ENCODE peak calls at places on chromosomes 12 and 14, in nine cellular contexts. One of them, this sample, is unnamed.
A peak's percentile ranks its signal among the peaks of the same experiment; 100 is the strongest.

GRCh38 chr12:94231718-94232117 is 83.3 kb downstream of the PLXNC1 start:
- DNase-seq in GM12865: no peak
- DNase-seq in GM10248: no peak
- DNase-seq in activated CD8-positive, alpha-beta T cell treated with anti-CD3 and anti-CD28 coated beads for 36 hours: no peak
- DNase-seq in psoas muscle: no peak
- DNase-seq in progenitor cell of endocrine pancreas: no peak
- DNase-seq in PC-9: no peak
- DNase-seq in fibroblast of pulmonary artery: no peak
- DNase-seq in astrocyte of the spinal cord: no peak
- DNase-seq in this sample: no peak

GRCh38 chr14:61749867-61750266 is 12.4 kb upstream of the SNAPC1 start:
- DNase-seq in GM12865: peak; percentile 5
- DNase-seq in GM10248: no peak
- DNase-seq in activated CD8-positive, alpha-beta T cell treated with anti-CD3 and anti-CD28 coated beads for 36 hours: no peak
- DNase-seq in psoas muscle: no peak
- DNase-seq in progenitor cell of endocrine pancreas: no peak
- DNase-seq in PC-9: peak; percentile 41
- DNase-seq in fibroblast of pulmonary artery: no peak
- DNase-seq in astrocyte of the spinal cord: peak; percentile 16
- DNase-seq in this sample: no peak

GRCh38 chr12:48997719-48998496 is 1.3 kb downstream of the DDN start:
- DNase-seq in GM12865: peak; percentile 84
- DNase-seq in GM10248: peak; percentile 92
- DNase-seq in activated CD8-positive, alpha-beta T cell treated with anti-CD3 and anti-CD28 coated beads for 36 hours: peak; percentile 57
- DNase-seq in psoas muscle: no peak
- DNase-seq in progenitor cell of endocrine pancreas: peak; percentile 36
- DNase-seq in PC-9: peak; percentile 52
- DNase-seq in fibroblast of pulmonary artery: no peak
- DNase-seq in astrocyte of the spinal cord: no peak
- DNase-seq in this sample: no peak

GRCh38 chr14:85250369-85250768 is 279.6 kb upstream of the FLRT2 start:
- DNase-seq in GM12865: no peak
- DNase-seq in GM10248: no peak
- DNase-seq in activated CD8-positive, alpha-beta T cell treated with anti-CD3 and anti-CD28 coated beads for 36 hours: no peak
- DNase-seq in psoas muscle: no peak
- DNase-seq in progenitor cell of endocrine pancreas: no peak
- DNase-seq in PC-9: peak; percentile 33
- DNase-seq in fibroblast of pulmonary artery: no peak
- DNase-seq in astrocyte of the spinal cord: peak; percentile 23
- DNase-seq in this sample: peak; percentile 84

GRCh38 chr14:69749956-69750355 is 17.0 kb upstream of the SRSF5 start:
- DNase-seq in GM12865: no peak
- DNase-seq in GM10248: no peak
- DNase-seq in activated CD8-positive, alpha-beta T cell treated with anti-CD3 and anti-CD28 coated beads for 36 hours: no peak
- DNase-seq in psoas muscle: no peak
- DNase-seq in progenitor cell of endocrine pancreas: no peak
- DNase-seq in PC-9: no peak
- DNase-seq in fibroblast of pulmonary artery: no peak
- DNase-seq in astrocyte of the spinal cord: no peak
- DNase-seq in this sample: no peak

GRCh38 chr14:103628684-103629502 is at the start of gene KLC1:
- DNase-seq in GM12865: peak; percentile 77
- DNase-seq in GM10248: peak; percentile 91
- DNase-seq in activated CD8-positive, alpha-beta T cell treated with anti-CD3 and anti-CD28 coated beads for 36 hours: peak; percentile 85
- DNase-seq in psoas muscle: peak; percentile 93
- DNase-seq in progenitor cell of endocrine pancreas: peak; percentile 70
- DNase-seq in PC-9: peak; percentile 90
- DNase-seq in fibroblast of pulmonary artery: peak; percentile 60
- DNase-seq in astrocyte of the spinal cord: peak; percentile 57
- DNase-seq in this sample: no peak

GRCh38 chr12:67484788-67485480 is 163.6 kb upstream of the DYRK2 start:
- DNase-seq in GM12865: peak; percentile 55
- DNase-seq in GM10248: no peak
- DNase-seq in activated CD8-positive, alpha-beta T cell treated with anti-CD3 and anti-CD28 coated beads for 36 hours: peak; percentile 24
- DNase-seq in psoas muscle: no peak
- DNase-seq in progenitor cell of endocrine pancreas: no peak
- DNase-seq in PC-9: no peak
- DNase-seq in fibroblast of pulmonary artery: no peak
- DNase-seq in astrocyte of the spinal cord: no peak
- DNase-seq in this sample: no peak

GRCh38 chr12:112815589-112816321 is 24.2 kb downstream of the RPH3A start:
- DNase-seq in GM12865: no peak
- DNase-seq in GM10248: no peak
- DNase-seq in activated CD8-positive, alpha-beta T cell treated with anti-CD3 and anti-CD28 coated beads for 36 hours: no peak
- DNase-seq in psoas muscle: no peak
- DNase-seq in progenitor cell of endocrine pancreas: no peak
- DNase-seq in PC-9: no peak
- DNase-seq in fibroblast of pulmonary artery: no peak
- DNase-seq in astrocyte of the spinal cord: no peak
- DNase-seq in this sample: no peak

GRCh38 chr14:67335781-67336180 is 23.8 kb downstream of the ATP6V1D start:
- DNase-seq in GM12865: peak; percentile 42
- DNase-seq in GM10248: no peak
- DNase-seq in activated CD8-positive, alpha-beta T cell treated with anti-CD3 and anti-CD28 coated beads for 36 hours: peak; percentile 31
- DNase-seq in psoas muscle: no peak
- DNase-seq in progenitor cell of endocrine pancreas: no peak
- DNase-seq in PC-9: no peak
- DNase-seq in fibroblast of pulmonary artery: peak; percentile 47
- DNase-seq in astrocyte of the spinal cord: peak; percentile 34
- DNase-seq in this sample: no peak

GRCh38 chr12:24562761-24563392 is 386.0 kb downstream of the BCAT1 start:
- DNase-seq in GM12865: no peak
- DNase-seq in GM10248: peak; percentile 26
- DNase-seq in activated CD8-positive, alpha-beta T cell treated with anti-CD3 and anti-CD28 coated beads for 36 hours: peak; percentile 2
- DNase-seq in psoas muscle: peak; percentile 62
- DNase-seq in progenitor cell of endocrine pancreas: peak; percentile 63
- DNase-seq in PC-9: no peak
- DNase-seq in fibroblast of pulmonary artery: peak; percentile 37
- DNase-seq in astrocyte of the spinal cord: peak; percentile 76
- DNase-seq in this sample: no peak

GRCh38 chr12:65532744-65533143 is 254.3 kb downstream of the MSRB3 start:
- DNase-seq in GM12865: no peak
- DNase-seq in GM10248: no peak
- DNase-seq in activated CD8-positive, alpha-beta T cell treated with anti-CD3 and anti-CD28 coated beads for 36 hours: no peak
- DNase-seq in psoas muscle: no peak
- DNase-seq in progenitor cell of endocrine pancreas: no peak
- DNase-seq in PC-9: no peak
- DNase-seq in fibroblast of pulmonary artery: peak; percentile 45
- DNase-seq in astrocyte of the spinal cord: peak; percentile 94
- DNase-seq in this sample: peak; percentile 60

GRCh38 chr14:100132903-100133510 is 26.4 kb downstream of the DEGS2 start:
- DNase-seq in GM12865: no peak
- DNase-seq in GM10248: no peak
- DNase-seq in activated CD8-positive, alpha-beta T cell treated with anti-CD3 and anti-CD28 coated beads for 36 hours: no peak
- DNase-seq in psoas muscle: no peak
- DNase-seq in progenitor cell of endocrine pancreas: no peak
- DNase-seq in PC-9: no peak
- DNase-seq in fibroblast of pulmonary artery: no peak
- DNase-seq in astrocyte of the spinal cord: no peak
- DNase-seq in this sample: no peak

GRCh38 chr12:39990122-39991101 is 115.5 kb downstream of the SLC2A13 start:
- DNase-seq in GM12865: peak; percentile 64
- DNase-seq in GM10248: peak; percentile 42
- DNase-seq in activated CD8-positive, alpha-beta T cell treated with anti-CD3 and anti-CD28 coated beads for 36 hours: peak; percentile 82
- DNase-seq in psoas muscle: peak; percentile 55
- DNase-seq in progenitor cell of endocrine pancreas: peak; percentile 33
- DNase-seq in PC-9: peak; percentile 27
- DNase-seq in fibroblast of pulmonary artery: peak; percentile 77
- DNase-seq in astrocyte of the spinal cord: peak; percentile 46
- DNase-seq in this sample: peak; percentile 11

GRCh38 chr12:6280053-6280469 is 30.4 kb upstream of the PLEKHG6 start:
- DNase-seq in GM12865: no peak
- DNase-seq in GM10248: no peak
- DNase-seq in activated CD8-positive, alpha-beta T cell treated with anti-CD3 and anti-CD28 coated beads for 36 hours: no peak
- DNase-seq in psoas muscle: no peak
- DNase-seq in progenitor cell of endocrine pancreas: no peak
- DNase-seq in PC-9: peak; percentile 95
- DNase-seq in fibroblast of pulmonary artery: peak; percentile 91
- DNase-seq in astrocyte of the spinal cord: peak; percentile 86
- DNase-seq in this sample: no peak

GRCh38 chr14:105472496-105472991 is 2.1 kb upstream of the CRIP2 start:
- DNase-seq in GM12865: no peak
- DNase-seq in GM10248: no peak
- DNase-seq in activated CD8-positive, alpha-beta T cell treated with anti-CD3 and anti-CD28 coated beads for 36 hours: no peak
- DNase-seq in psoas muscle: peak; percentile 72
- DNase-seq in progenitor cell of endocrine pancreas: no peak
- DNase-seq in PC-9: peak; percentile 74
- DNase-seq in fibroblast of pulmonary artery: no peak
- DNase-seq in astrocyte of the spinal cord: no peak
- DNase-seq in this sample: no peak

GRCh38 chr14:45658917-45659299 is 405.9 kb upstream of the MIS18BP1 start:
- DNase-seq in GM12865: no peak
- DNase-seq in GM10248: no peak
- DNase-seq in activated CD8-positive, alpha-beta T cell treated with anti-CD3 and anti-CD28 coated beads for 36 hours: no peak
- DNase-seq in psoas muscle: no peak
- DNase-seq in progenitor cell of endocrine pancreas: no peak
- DNase-seq in PC-9: no peak
- DNase-seq in fibroblast of pulmonary artery: no peak
- DNase-seq in astrocyte of the spinal cord: no peak
- DNase-seq in this sample: no peak

GRCh38 chr14:45664668-45665356 is 411.8 kb upstream of the MIS18BP1 start:
- DNase-seq in GM12865: no peak
- DNase-seq in GM10248: no peak
- DNase-seq in activated CD8-positive, alpha-beta T cell treated with anti-CD3 and anti-CD28 coated beads for 36 hours: no peak
- DNase-seq in psoas muscle: no peak
- DNase-seq in progenitor cell of endocrine pancreas: no peak
- DNase-seq in PC-9: peak; percentile 3
- DNase-seq in fibroblast of pulmonary artery: no peak
- DNase-seq in astrocyte of the spinal cord: no peak
- DNase-seq in this sample: no peak
- TF ChIP-seq CTCF in GM12865: no peak
- TF ChIP-seq CTCF in GM10248: no peak
- TF ChIP-seq CTCF in activated CD8-positive, alpha-beta T cell treated with anti-CD3 and anti-CD28 coated beads for 36 hours: no peak
- TF ChIP-seq CTCF in psoas muscle: no peak
- TF ChIP-seq CTCF in progenitor cell of endocrine pancreas: peak; percentile 31
- TF ChIP-seq CTCF in PC-9: peak; percentile 53
- TF ChIP-seq CTCF in fibroblast of pulmonary artery: no peak
- TF ChIP-seq CTCF in astrocyte of the spinal cord: peak; percentile 17
- TF ChIP-seq CTCF in this sample: peak; percentile 31

GRCh38 chr14:93619176-93619793 is 169.0 kb downstream of the PRIMA1 start:
- DNase-seq in GM12865: peak; percentile 65
- DNase-seq in GM10248: peak; percentile 49
- DNase-seq in activated CD8-positive, alpha-beta T cell treated with anti-CD3 and anti-CD28 coated beads for 36 hours: peak; percentile 56
- DNase-seq in psoas muscle: no peak
- DNase-seq in progenitor cell of endocrine pancreas: peak; percentile 11
- DNase-seq in PC-9: peak; percentile 7
- DNase-seq in fibroblast of pulmonary artery: peak; percentile 63
- DNase-seq in astrocyte of the spinal cord: peak; percentile 30
- DNase-seq in this sample: no peak
- TF ChIP-seq CTCF in GM12865: peak; percentile 66
- TF ChIP-seq CTCF in GM10248: peak; percentile 63
- TF ChIP-seq CTCF in activated CD8-positive, alpha-beta T cell treated with anti-CD3 and anti-CD28 coated beads for 36 hours: peak; percentile 60
- TF ChIP-seq CTCF in psoas muscle: peak; percentile 42
- TF ChIP-seq CTCF in progenitor cell of endocrine pancreas: peak; percentile 63
- TF ChIP-seq CTCF in PC-9: peak; percentile 69
- TF ChIP-seq CTCF in fibroblast of pulmonary artery: peak; percentile 61
- TF ChIP-seq CTCF in astrocyte of the spinal cord: peak; percentile 57
- TF ChIP-seq CTCF in this sample: peak; percentile 56

GRCh38 chr12:47811070-47811391 is 8.7 kb downstream of the HDAC7 start:
- DNase-seq in GM12865: no peak
- DNase-seq in GM10248: no peak
- DNase-seq in activated CD8-positive, alpha-beta T cell treated with anti-CD3 and anti-CD28 coated beads for 36 hours: no peak
- DNase-seq in psoas muscle: no peak
- DNase-seq in progenitor cell of endocrine pancreas: no peak
- DNase-seq in PC-9: no peak
- DNase-seq in fibroblast of pulmonary artery: no peak
- DNase-seq in astrocyte of the spinal cord: no peak
- DNase-seq in this sample: no peak

GRCh38 chr12:47811581-47812484 is 7.9 kb downstream of the HDAC7 start:
- DNase-seq in GM12865: no peak
- DNase-seq in GM10248: no peak
- DNase-seq in activated CD8-positive, alpha-beta T cell treated with anti-CD3 and anti-CD28 coated beads for 36 hours: no peak
- DNase-seq in psoas muscle: peak; percentile 83
- DNase-seq in progenitor cell of endocrine pancreas: no peak
- DNase-seq in PC-9: no peak
- DNase-seq in fibroblast of pulmonary artery: peak; percentile 88
- DNase-seq in astrocyte of the spinal cord: peak; percentile 82
- DNase-seq in this sample: no peak

GRCh38 chr12:47808049-47808448 is 11.7 kb downstream of the HDAC7 start:
- DNase-seq in GM12865: peak; percentile 68
- DNase-seq in GM10248: peak; percentile 62
- DNase-seq in activated CD8-positive, alpha-beta T cell treated with anti-CD3 and anti-CD28 coated beads for 36 hours: peak; percentile 98
- DNase-seq in psoas muscle: peak; percentile 75
- DNase-seq in progenitor cell of endocrine pancreas: no peak
- DNase-seq in PC-9: no peak
- DNase-seq in fibroblast of pulmonary artery: peak; percentile 62
- DNase-seq in astrocyte of the spinal cord: peak; percentile 65
- DNase-seq in this sample: no peak

GRCh38 chr12:47807338-47807737 is 12.4 kb downstream of the HDAC7 start:
- DNase-seq in GM12865: no peak
- DNase-seq in GM10248: no peak
- DNase-seq in activated CD8-positive, alpha-beta T cell treated with anti-CD3 and anti-CD28 coated beads for 36 hours: no peak
- DNase-seq in psoas muscle: no peak
- DNase-seq in progenitor cell of endocrine pancreas: no peak
- DNase-seq in PC-9: no peak
- DNase-seq in fibroblast of pulmonary artery: no peak
- DNase-seq in astrocyte of the spinal cord: no peak
- DNase-seq in this sample: no peak

GRCh38 chr12:47808574-47809380 is 10.9 kb downstream of the HDAC7 start:
- DNase-seq in GM12865: peak; percentile 50
- DNase-seq in GM10248: no peak
- DNase-seq in activated CD8-positive, alpha-beta T cell treated with anti-CD3 and anti-CD28 coated beads for 36 hours: peak; percentile 85
- DNase-seq in psoas muscle: no peak
- DNase-seq in progenitor cell of endocrine pancreas: no peak
- DNase-seq in PC-9: no peak
- DNase-seq in fibroblast of pulmonary artery: no peak
- DNase-seq in astrocyte of the spinal cord: no peak
- DNase-seq in this sample: no peak
- TF ChIP-seq CTCF in GM12865: peak; percentile 27
- TF ChIP-seq CTCF in GM10248: peak; percentile 12
- TF ChIP-seq CTCF in activated CD8-positive, alpha-beta T cell treated with anti-CD3 and anti-CD28 coated beads for 36 hours: peak; percentile 62
- TF ChIP-seq CTCF in psoas muscle: no peak
- TF ChIP-seq CTCF in progenitor cell of endocrine pancreas: peak; percentile 16
- TF ChIP-seq CTCF in PC-9: no peak
- TF ChIP-seq CTCF in fibroblast of pulmonary artery: peak; percentile 27
- TF ChIP-seq CTCF in astrocyte of the spinal cord: peak; percentile 24
- TF ChIP-seq CTCF in this sample: peak; percentile 26

DNA sequence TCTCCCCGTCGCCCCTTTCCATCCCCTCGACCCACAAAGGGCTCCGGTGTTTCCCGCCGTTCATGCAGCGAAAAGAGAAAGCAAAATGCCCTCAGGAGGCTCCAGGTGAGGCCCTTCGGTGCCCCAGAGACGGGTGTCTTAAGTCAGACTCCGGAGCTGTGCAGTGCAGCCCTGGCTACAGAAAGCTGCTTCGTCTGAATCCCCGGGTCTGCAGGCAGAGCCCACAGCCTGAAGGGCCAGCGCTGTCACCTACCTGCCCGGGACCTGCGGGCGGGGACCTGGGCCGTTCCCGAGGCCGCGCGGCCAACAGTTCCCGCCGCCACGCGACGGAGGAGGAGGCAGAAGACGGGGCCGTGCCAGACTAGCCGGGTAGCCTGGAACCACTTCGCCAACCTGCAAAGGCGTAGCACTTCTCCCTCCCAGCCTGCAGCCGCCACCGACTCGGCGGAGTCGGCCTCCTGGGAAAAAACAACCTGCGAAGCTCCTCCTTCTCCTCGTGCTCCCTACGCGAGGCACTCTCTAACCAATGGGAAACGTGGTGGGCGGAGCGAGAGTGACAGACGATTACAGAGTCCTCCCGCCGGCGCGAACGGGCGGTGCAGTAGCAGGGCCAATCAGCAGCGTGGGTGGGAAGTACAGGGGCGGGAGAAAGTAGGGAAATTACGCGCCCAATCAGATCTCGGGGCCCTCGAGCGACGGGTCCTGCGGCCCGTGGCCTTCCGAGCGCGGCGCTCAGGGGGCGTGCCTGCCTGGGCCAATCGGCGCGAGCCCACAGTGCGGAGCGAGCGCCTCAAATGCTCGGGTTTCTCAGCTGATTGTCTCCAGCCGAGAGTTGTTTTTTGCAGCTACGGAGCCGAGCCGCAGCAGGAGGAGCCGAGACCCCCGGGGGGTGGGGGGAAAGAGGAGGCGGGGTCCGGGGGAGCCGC is at the start of the genes GPR137C and TXNDC16:
- DNase-seq in GM12865: peak; percentile 99
- DNase-seq in GM10248: peak; percentile 98
- DNase-seq in activated CD8-positive, alpha-beta T cell treated with anti-CD3 and anti-CD28 coated beads for 36 hours: peak; percentile 100
- DNase-seq in psoas muscle: peak; percentile 100
- DNase-seq in progenitor cell of endocrine pancreas: peak; percentile 99
- DNase-seq in PC-9: peak; percentile 99
- DNase-seq in fibroblast of pulmonary artery: peak; percentile 99
- DNase-seq in astrocyte of the spinal cord: peak; percentile 99
- DNase-seq in this sample: peak; percentile 99
- TF ChIP-seq CTCF in GM12865: no peak
- TF ChIP-seq CTCF in GM10248: no peak
- TF ChIP-seq CTCF in activated CD8-positive, alpha-beta T cell treated with anti-CD3 and anti-CD28 coated beads for 36 hours: no peak
- TF ChIP-seq CTCF in psoas muscle: no peak
- TF ChIP-seq CTCF in progenitor cell of endocrine pancreas: no peak
- TF ChIP-seq CTCF in PC-9: no peak
- TF ChIP-seq CTCF in fibroblast of pulmonary artery: no peak
- TF ChIP-seq CTCF in astrocyte of the spinal cord: no peak
- TF ChIP-seq CTCF in this sample: no peak